ENCODE peak calls at places on chromosomes 4 and X, in four cellular contexts. One of them, this sample, is unnamed.

GRCh38 chr4:10554694-10555093 is 97.5 kb upstream of the ZNF518B start:
- DNase-seq in MCF 10A: peak
- DNase-seq in tibial artery: peak
- DNase-seq in mesothelial cell of epicardium: no peak
- DNase-seq in this sample: peak

GRCh38 chrX:53190363-53190960 is 34.5 kb downstream of the KDM5C start:
- DNase-seq in tibial artery: no peak
- DNase-seq in MCF 10A: peak
- DNase-seq in mesothelial cell of epicardium: no peak
- DNase-seq in this sample: peak

GRCh38 chr4:56821394-56822263 is at the start of gene SPINK2:
- DNase-seq in MCF 10A: no peak
- DNase-seq in mesothelial cell of epicardium: peak
- DNase-seq in tibial artery: no peak
- DNase-seq in this sample: peak

GRCh38 chr4:78557841-78558240 is 6.3 kb downstream of the ANXA3 start:
- DNase-seq in MCF 10A: no peak
- DNase-seq in tibial artery: no peak
- DNase-seq in mesothelial cell of epicardium: no peak
- DNase-seq in this sample: no peak

GRCh38 chr4:19575959-19576358 is 675.7 kb upstream of the SLIT2 start:
- DNase-seq in MCF 10A: no peak
- DNase-seq in mesothelial cell of epicardium: no peak
- DNase-seq in tibial artery: no peak
- DNase-seq in this sample: no peak

GRCh38 chrX:56802921-56803848 is 74.1 kb downstream of the NBDY start:
- DNase-seq in mesothelial cell of epicardium: no peak
- DNase-seq in MCF 10A: peak
- DNase-seq in tibial artery: peak
- DNase-seq in this sample: peak

GRCh38 chr4:105936901-105937300 is 41.6 kb downstream of the NPNT start:
- DNase-seq in tibial artery: no peak
- DNase-seq in MCF 10A: no peak
- DNase-seq in mesothelial cell of epicardium: no peak
- DNase-seq in this sample: no peak

GRCh38 chrX:103774070-103774642 is 2.5 kb upstream of the PLP1 start:
- DNase-seq in tibial artery: no peak
- DNase-seq in MCF 10A: peak
- DNase-seq in mesothelial cell of epicardium: no peak
- DNase-seq in this sample: no peak

GRCh38 chr4:6095023-6095817 is 77.0 kb upstream of the C4orf50 start:
- DNase-seq in MCF 10A: peak
- DNase-seq in tibial artery: no peak
- DNase-seq in mesothelial cell of epicardium: no peak
- DNase-seq in this sample: no peak

GRCh38 chrX:10190367-10190766 is 33.6 kb downstream of the CLCN4 start:
- DNase-seq in MCF 10A: peak
- DNase-seq in tibial artery: peak
- DNase-seq in mesothelial cell of epicardium: no peak
- DNase-seq in this sample: peak

GRCh38 chr4:113064244-113064643 is 14.8 kb downstream of the ANK2 start:
- DNase-seq in mesothelial cell of epicardium: no peak
- DNase-seq in MCF 10A: no peak
- DNase-seq in tibial artery: no peak
- DNase-seq in this sample: no peak

GRCh38 chr4:2245787-2246275 is 3.9 kb upstream of the HAUS3 start:
- DNase-seq in MCF 10A: no peak
- DNase-seq in tibial artery: no peak
- DNase-seq in mesothelial cell of epicardium: no peak
- DNase-seq in this sample: no peak

GRCh38 chr4:2241410-2242353 is at the start of the genes HAUS3 and POLN:
- DNase-seq in mesothelial cell of epicardium: peak
- DNase-seq in tibial artery: peak
- DNase-seq in MCF 10A: peak
- DNase-seq in this sample: peak

GRCh38 chr4:2246384-2247127 is 4.6 kb upstream of the HAUS3 start:
- DNase-seq in mesothelial cell of epicardium: no peak
- DNase-seq in MCF 10A: no peak
- DNase-seq in tibial artery: peak
- DNase-seq in this sample: peak

GRCh38 chr4:2244947-2245786 is 3.2 kb upstream of the HAUS3 start:
- DNase-seq in MCF 10A: no peak
- DNase-seq in mesothelial cell of epicardium: no peak
- DNase-seq in tibial artery: no peak
- DNase-seq in this sample: no peak

GRCh38 chr4:2243682-2244380 is 1.9 kb upstream of the HAUS3 start:
- DNase-seq in MCF 10A: peak
- DNase-seq in mesothelial cell of epicardium: no peak
- DNase-seq in tibial artery: peak
- DNase-seq in this sample: peak
- TF ChIP-seq CTCF in MCF 10A: no peak
- TF ChIP-seq CTCF in mesothelial cell of epicardium: no peak
- TF ChIP-seq CTCF in tibial artery: peak
- TF ChIP-seq CTCF in this sample: peak

DNA sequence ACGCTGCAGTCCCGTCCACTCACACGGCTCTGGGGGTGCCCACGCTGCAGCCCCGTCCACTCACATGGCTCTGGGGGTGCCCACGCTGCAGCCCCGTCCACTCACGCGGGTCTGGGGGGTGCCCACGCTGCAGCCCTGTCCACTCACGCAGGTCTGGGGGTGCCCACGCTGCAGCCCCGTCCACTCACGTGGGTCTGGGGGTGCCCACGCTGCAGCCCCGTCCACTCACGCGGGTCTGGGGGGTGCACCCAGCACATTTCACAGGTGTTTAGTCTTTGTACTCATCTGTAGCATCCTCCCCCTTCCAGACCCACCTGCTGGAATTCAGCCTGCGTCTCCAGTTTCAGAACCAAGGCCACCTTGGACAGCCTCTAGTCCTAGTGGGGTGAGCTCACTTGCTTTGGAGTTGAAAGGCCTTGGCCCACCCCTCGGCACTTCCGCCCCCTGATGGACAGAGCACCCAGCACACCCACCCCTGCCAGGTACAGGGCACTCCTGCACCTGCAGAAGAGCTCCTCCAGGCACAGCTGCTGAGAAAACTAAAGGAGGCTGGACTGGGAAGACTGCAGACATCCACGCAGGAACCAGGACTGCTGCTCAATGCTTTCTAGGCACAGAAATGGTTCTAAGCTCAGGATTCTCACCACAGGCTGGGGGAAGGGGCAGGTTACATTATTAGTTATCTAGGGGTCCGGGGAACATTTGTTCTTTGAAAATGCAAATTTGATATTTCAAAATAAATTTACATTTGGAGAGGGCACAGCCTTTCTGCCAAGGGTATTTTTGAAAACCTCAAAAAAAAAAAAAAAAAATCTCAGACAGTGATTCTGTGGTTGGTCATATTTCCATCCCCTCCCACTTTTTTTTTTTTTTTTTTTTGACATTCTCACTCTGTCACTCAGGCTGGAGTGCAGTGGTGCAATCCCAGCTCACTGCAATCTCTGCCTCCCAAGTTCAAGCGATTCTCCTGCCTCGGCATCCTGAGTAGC is 72.8 kb downstream of the ABLIM2 start:
- DNase-seq in MCF 10A: peak
- DNase-seq in mesothelial cell of epicardium: no peak
- DNase-seq in tibial artery: no peak
- DNase-seq in this sample: no peak
- TF ChIP-seq CTCF in MCF 10A: no peak
- TF ChIP-seq CTCF in mesothelial cell of epicardium: no peak
- TF ChIP-seq CTCF in tibial artery: no peak
- TF ChIP-seq CTCF in this sample: no peak

DNA sequence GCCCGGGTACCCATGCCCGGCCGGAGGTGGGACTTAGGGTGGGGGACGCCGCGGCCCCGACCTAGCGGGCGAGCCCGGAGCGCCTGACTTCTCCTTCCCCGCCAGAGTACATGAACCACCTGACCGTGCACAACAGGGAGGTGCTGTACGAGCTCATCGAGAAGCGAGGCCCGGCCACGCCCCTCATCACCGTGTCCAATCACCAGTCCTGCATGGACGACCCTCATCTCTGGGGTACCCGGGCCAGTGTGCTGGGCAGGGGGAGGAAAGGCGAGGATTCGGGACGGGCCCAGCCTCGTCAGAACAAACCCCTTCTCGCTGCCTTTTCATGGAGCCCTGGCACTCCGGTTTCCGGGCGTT is 622 bp downstream of the TAFAZZIN start:
- DNase-seq in tibial artery: peak
- DNase-seq in mesothelial cell of epicardium: no peak
- DNase-seq in MCF 10A: peak
- DNase-seq in this sample: peak
- TF ChIP-seq CTCF in tibial artery: no peak
- TF ChIP-seq CTCF in mesothelial cell of epicardium: no peak
- TF ChIP-seq CTCF in MCF 10A: no peak
- TF ChIP-seq CTCF in this sample: no peak

GRCh38 chrX:112164420-112164819 is 81.8 kb upstream of the TRPC5 start:
- DNase-seq in MCF 10A: no peak
- DNase-seq in mesothelial cell of epicardium: no peak
- DNase-seq in tibial artery: no peak
- DNase-seq in this sample: no peak
- TF ChIP-seq CTCF in MCF 10A: no peak
- TF ChIP-seq CTCF in mesothelial cell of epicardium: no peak
- TF ChIP-seq CTCF in tibial artery: no peak
- TF ChIP-seq CTCF in this sample: no peak